ENCODE peak calls at places on chromosomes 11 and 22, in six cellular contexts. One of them, this sample, is unnamed.

GRCh38 chr22:31474743-31475142 is 14.9 kb downstream of the EIF4ENIF1 start:
- DNase-seq in Panc1: no peak
- DNase-seq in GM13977: no peak
- DNase-seq in astrocyte of the spinal cord: peak; percentile 59
- DNase-seq in sigmoid colon: no peak
- DNase-seq in WTC11: no peak
- DNase-seq in this sample: no peak

GRCh38 chr11:134276396-134277175 is 407 bp downstream of the GLB1L3 start:
- DNase-seq in sigmoid colon: no peak
- DNase-seq in Panc1: no peak
- DNase-seq in GM13977: no peak
- DNase-seq in astrocyte of the spinal cord: no peak
- DNase-seq in WTC11: peak; percentile 68
- DNase-seq in this sample: no peak

GRCh38 chr11:87007938-87008337 is 29.8 kb upstream of the TMEM135 start:
- DNase-seq in Panc1: no peak
- DNase-seq in sigmoid colon: no peak
- DNase-seq in GM13977: no peak
- DNase-seq in astrocyte of the spinal cord: peak; percentile 64
- DNase-seq in WTC11: no peak
- DNase-seq in this sample: no peak

GRCh38 chr11:87726511-87726910 is 448.7 kb downstream of the RAB38 start:
- DNase-seq in Panc1: no peak
- DNase-seq in GM13977: no peak
- DNase-seq in WTC11: no peak
- DNase-seq in sigmoid colon: no peak
- DNase-seq in astrocyte of the spinal cord: no peak
- DNase-seq in this sample: no peak

GRCh38 chr11:125379565-125380343 is 116.3 kb downstream of the FEZ1 start:
- DNase-seq in sigmoid colon: no peak
- DNase-seq in GM13977: no peak
- DNase-seq in astrocyte of the spinal cord: no peak
- DNase-seq in WTC11: no peak
- DNase-seq in Panc1: no peak
- DNase-seq in this sample: no peak

GRCh38 chr11:118226781-118227180 is 2.0 kb upstream of the JAML start:
- DNase-seq in Panc1: no peak
- DNase-seq in WTC11: no peak
- DNase-seq in GM13977: no peak
- DNase-seq in sigmoid colon: no peak
- DNase-seq in astrocyte of the spinal cord: no peak
- DNase-seq in this sample: no peak

GRCh38 chr22:25137577-25138525 is 61.8 kb upstream of the CRYBB3 start:
- DNase-seq in GM13977: peak; percentile 32
- DNase-seq in astrocyte of the spinal cord: no peak
- DNase-seq in Panc1: no peak
- DNase-seq in WTC11: no peak
- DNase-seq in sigmoid colon: peak; percentile 56
- DNase-seq in this sample: no peak

GRCh38 chr11:119361056-119361787 is 14.7 kb upstream of the MFRP start:
- DNase-seq in sigmoid colon: peak; percentile 72
- DNase-seq in WTC11: peak; percentile 66
- DNase-seq in Panc1: peak; percentile 88
- DNase-seq in astrocyte of the spinal cord: peak; percentile 37
- DNase-seq in GM13977: peak; percentile 59
- DNase-seq in this sample: no peak

GRCh38 chr22:37231406-37232139 is 12.5 kb downstream of the RAC2 start:
- DNase-seq in Panc1: no peak
- DNase-seq in astrocyte of the spinal cord: no peak
- DNase-seq in WTC11: no peak
- DNase-seq in GM13977: no peak
- DNase-seq in sigmoid colon: no peak
- DNase-seq in this sample: no peak

GRCh38 chr11:19281041-19281440 is 40.3 kb upstream of the E2F8 start:
- DNase-seq in GM13977: no peak
- DNase-seq in sigmoid colon: no peak
- DNase-seq in WTC11: no peak
- DNase-seq in astrocyte of the spinal cord: no peak
- DNase-seq in Panc1: no peak
- DNase-seq in this sample: no peak

GRCh38 chr11:23725752-23726151 is 771.1 kb upstream of the LUZP2 start:
- DNase-seq in sigmoid colon: no peak
- DNase-seq in astrocyte of the spinal cord: peak; percentile 30
- DNase-seq in GM13977: no peak
- DNase-seq in WTC11: no peak
- DNase-seq in Panc1: no peak
- DNase-seq in this sample: no peak

GRCh38 chr11:62337682-62338181 is 484 bp downstream of the ASRGL1 start:
- DNase-seq in WTC11: peak; percentile 47
- DNase-seq in GM13977: no peak
- DNase-seq in Panc1: no peak
- DNase-seq in sigmoid colon: no peak
- DNase-seq in astrocyte of the spinal cord: no peak
- DNase-seq in this sample: peak; percentile 43

GRCh38 chr11:62547691-62548281 is 1.2 kb upstream of the AHNAK start:
- DNase-seq in sigmoid colon: peak; percentile 78
- DNase-seq in astrocyte of the spinal cord: no peak
- DNase-seq in WTC11: no peak
- DNase-seq in Panc1: no peak
- DNase-seq in GM13977: no peak
- DNase-seq in this sample: no peak

GRCh38 chr22:35564975-35565867 is 24.6 kb downstream of the RASD2 start:
- DNase-seq in WTC11: no peak
- DNase-seq in Panc1: no peak
- DNase-seq in sigmoid colon: no peak
- DNase-seq in astrocyte of the spinal cord: peak; percentile 69
- DNase-seq in GM13977: no peak
- DNase-seq in this sample: no peak

GRCh38 chr11:8022876-8023275 is 35.7 kb downstream of the EIF3F start:
- DNase-seq in Panc1: no peak
- DNase-seq in astrocyte of the spinal cord: no peak
- DNase-seq in sigmoid colon: no peak
- DNase-seq in GM13977: no peak
- DNase-seq in WTC11: no peak
- DNase-seq in this sample: no peak

GRCh38 chr11:115699326-115699725 is 195.1 kb upstream of the CADM1 start:
- DNase-seq in WTC11: no peak
- DNase-seq in sigmoid colon: peak; percentile 52
- DNase-seq in astrocyte of the spinal cord: no peak
- DNase-seq in GM13977: no peak
- DNase-seq in Panc1: no peak
- DNase-seq in this sample: no peak

GRCh38 chr11:111490496-111490895 is 21.7 kb downstream of the BTG4 start:
- DNase-seq in sigmoid colon: no peak
- DNase-seq in GM13977: no peak
- DNase-seq in Panc1: no peak
- DNase-seq in WTC11: no peak
- DNase-seq in astrocyte of the spinal cord: no peak
- DNase-seq in this sample: no peak

GRCh38 chr11:95904009-95904650 is 19.8 kb downstream of the MTMR2 start:
- DNase-seq in sigmoid colon: no peak
- DNase-seq in Panc1: no peak
- DNase-seq in GM13977: no peak
- DNase-seq in astrocyte of the spinal cord: no peak
- DNase-seq in WTC11: no peak
- DNase-seq in this sample: no peak

GRCh38 chr11:1228183-1228821 is 5.4 kb downstream of the MUC5B start:
- DNase-seq in WTC11: no peak
- DNase-seq in GM13977: no peak
- DNase-seq in sigmoid colon: peak; percentile 63
- DNase-seq in Panc1: no peak
- DNase-seq in astrocyte of the spinal cord: no peak
- DNase-seq in this sample: no peak

GRCh38 chr22:40855960-40856512 is 403 bp downstream of the ST13 start:
- DNase-seq in GM13977: peak; percentile 7
- DNase-seq in WTC11: peak; percentile 61
- DNase-seq in astrocyte of the spinal cord: peak; percentile 20
- DNase-seq in Panc1: no peak
- DNase-seq in sigmoid colon: peak; percentile 69
- DNase-seq in this sample: no peak

GRCh38 chr22:22371031-22371541 is 126.5 kb downstream of the VPREB1 start:
- DNase-seq in sigmoid colon: no peak
- DNase-seq in GM13977: no peak
- DNase-seq in WTC11: no peak
- DNase-seq in astrocyte of the spinal cord: no peak
- DNase-seq in Panc1: no peak
- DNase-seq in this sample: peak; percentile 73
- TF ChIP-seq CTCF in sigmoid colon: no peak
- TF ChIP-seq CTCF in GM13977: no peak
- TF ChIP-seq CTCF in WTC11: no peak
- TF ChIP-seq CTCF in astrocyte of the spinal cord: no peak
- TF ChIP-seq CTCF in Panc1: no peak
- TF ChIP-seq CTCF in this sample: no peak

GRCh38 chr22:49723478-49724029 is 104.1 kb downstream of the BRD1 start:
- DNase-seq in GM13977: no peak
- DNase-seq in WTC11: no peak
- DNase-seq in Panc1: no peak
- DNase-seq in astrocyte of the spinal cord: no peak
- DNase-seq in sigmoid colon: no peak
- DNase-seq in this sample: no peak

GRCh38 chr22:49725516-49725915 is 102.2 kb downstream of the BRD1 start:
- DNase-seq in WTC11: no peak
- DNase-seq in sigmoid colon: no peak
- DNase-seq in GM13977: no peak
- DNase-seq in Panc1: no peak
- DNase-seq in astrocyte of the spinal cord: no peak
- DNase-seq in this sample: no peak

GRCh38 chr22:49724030-49724892 is 103.4 kb downstream of the BRD1 start:
- DNase-seq in GM13977: no peak
- DNase-seq in WTC11: no peak
- DNase-seq in astrocyte of the spinal cord: no peak
- DNase-seq in Panc1: no peak
- DNase-seq in sigmoid colon: no peak
- DNase-seq in this sample: peak; percentile 23

GRCh38 chr22:49726022-49726681 is 101.5 kb downstream of the BRD1 start:
- DNase-seq in WTC11: no peak
- DNase-seq in astrocyte of the spinal cord: no peak
- DNase-seq in sigmoid colon: no peak
- DNase-seq in GM13977: no peak
- DNase-seq in Panc1: no peak
- DNase-seq in this sample: no peak

DNA sequence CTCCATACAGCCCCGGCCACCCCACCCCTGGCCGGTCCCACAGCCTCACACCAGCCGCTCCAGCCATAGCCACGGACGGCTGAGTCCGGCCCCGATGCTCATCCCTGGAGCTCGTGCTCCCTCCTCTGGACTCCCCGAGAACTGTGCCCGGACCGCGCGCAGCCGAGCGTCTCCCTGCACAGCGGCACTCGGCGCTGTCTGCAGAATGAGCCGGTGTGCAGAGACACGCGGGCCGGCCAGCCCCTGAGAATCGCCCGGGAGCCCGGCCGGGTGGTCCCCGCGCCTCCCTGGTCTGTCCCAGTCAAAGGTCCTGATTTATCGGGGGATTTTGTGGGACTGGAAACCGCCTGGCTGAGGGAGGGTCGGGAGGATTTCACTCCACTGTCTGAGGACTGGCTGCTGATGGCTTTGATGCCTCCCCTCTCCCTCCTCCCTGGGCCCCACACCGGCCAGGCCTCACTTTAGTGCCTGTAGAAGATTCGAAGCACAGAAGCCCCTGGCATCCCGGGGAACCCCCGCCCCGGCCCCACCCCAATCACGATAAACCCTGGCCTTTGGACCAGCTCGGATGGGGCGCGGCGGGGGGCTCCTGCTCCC is 102.7 kb downstream of the BRD1 start:
- DNase-seq in Panc1: no peak
- DNase-seq in GM13977: peak; percentile 92
- DNase-seq in astrocyte of the spinal cord: peak; percentile 3
- DNase-seq in sigmoid colon: no peak
- DNase-seq in WTC11: peak; percentile 85
- DNase-seq in this sample: peak; percentile 79
- TF ChIP-seq CTCF in Panc1: peak; percentile 83
- TF ChIP-seq CTCF in GM13977: peak; percentile 94
- TF ChIP-seq CTCF in astrocyte of the spinal cord: peak; percentile 53
- TF ChIP-seq CTCF in sigmoid colon: no peak
- TF ChIP-seq CTCF in WTC11: peak; percentile 33
- TF ChIP-seq CTCF in this sample: peak; percentile 48

GRCh38 chr11:60761436-60762190 is 4.9 kb downstream of the MS4A15 start:
- DNase-seq in GM13977: no peak
- DNase-seq in Panc1: no peak
- DNase-seq in astrocyte of the spinal cord: no peak
- DNase-seq in WTC11: no peak
- DNase-seq in sigmoid colon: no peak
- DNase-seq in this sample: no peak

GRCh38 chr11:60753309-60753708 is 3.4 kb upstream of the MS4A15 start:
- DNase-seq in GM13977: no peak
- DNase-seq in sigmoid colon: no peak
- DNase-seq in Panc1: no peak
- DNase-seq in astrocyte of the spinal cord: no peak
- DNase-seq in WTC11: no peak
- DNase-seq in this sample: no peak

GRCh38 chr11:60757231-60757800 is 649 bp downstream of the MS4A15 start:
- DNase-seq in astrocyte of the spinal cord: no peak
- DNase-seq in Panc1: no peak
- DNase-seq in GM13977: no peak
- DNase-seq in sigmoid colon: no peak
- DNase-seq in WTC11: no peak
- DNase-seq in this sample: no peak

GRCh38 chr11:60754887-60755286 is 1.8 kb upstream of the MS4A15 start:
- DNase-seq in WTC11: no peak
- DNase-seq in GM13977: no peak
- DNase-seq in astrocyte of the spinal cord: no peak
- DNase-seq in Panc1: no peak
- DNase-seq in sigmoid colon: no peak
- DNase-seq in this sample: no peak

DNA sequence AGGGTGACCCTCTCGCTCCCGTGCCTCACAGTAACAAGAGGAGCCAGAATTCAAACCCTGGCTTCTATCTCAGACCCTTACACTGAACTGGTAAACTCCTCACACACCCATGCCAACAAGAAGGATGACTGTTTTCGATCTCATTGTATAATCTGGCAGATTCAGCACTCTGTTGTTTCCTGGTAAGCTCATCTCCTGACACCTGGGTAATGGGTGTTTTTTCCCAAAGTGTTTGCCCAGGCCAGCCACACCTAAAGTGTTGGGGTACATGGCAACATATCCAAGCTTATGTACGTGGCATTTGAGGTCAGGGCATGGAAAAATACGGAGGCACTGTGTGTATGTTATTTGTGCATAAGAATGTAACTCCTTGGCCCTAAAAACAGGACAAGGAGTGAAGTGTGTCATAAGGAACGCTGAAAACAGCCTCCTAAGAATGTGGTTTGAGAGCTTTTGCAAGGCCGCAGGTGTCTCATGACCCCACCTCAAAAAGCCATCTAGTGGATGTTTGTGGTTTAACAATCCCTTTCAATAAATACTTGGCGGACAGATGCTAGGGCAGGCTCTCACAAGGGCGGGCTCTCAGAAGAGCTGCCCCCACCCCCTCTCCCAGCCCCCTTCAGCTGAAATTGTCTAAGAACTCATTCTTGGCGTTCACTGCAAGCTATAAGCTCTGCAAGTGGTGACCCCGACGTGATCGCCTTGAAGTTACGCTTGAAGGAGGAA is at the start of gene MS4A15:
- DNase-seq in Panc1: no peak
- DNase-seq in astrocyte of the spinal cord: peak; percentile 1
- DNase-seq in sigmoid colon: no peak
- DNase-seq in WTC11: no peak
- DNase-seq in GM13977: peak; percentile 48
- DNase-seq in this sample: no peak
- TF ChIP-seq CTCF in Panc1: peak; percentile 80
- TF ChIP-seq CTCF in astrocyte of the spinal cord: peak; percentile 9
- TF ChIP-seq CTCF in sigmoid colon: no peak
- TF ChIP-seq CTCF in WTC11: peak; percentile 49
- TF ChIP-seq CTCF in GM13977: peak; percentile 46
- TF ChIP-seq CTCF in this sample: peak; percentile 26

GRCh38 chr22:18070556-18071306 is 7.1 kb upstream of the PEX26 start:
- DNase-seq in Panc1: no peak
- DNase-seq in astrocyte of the spinal cord: no peak
- DNase-seq in sigmoid colon: no peak
- DNase-seq in WTC11: no peak
- DNase-seq in GM13977: no peak
- DNase-seq in this sample: no peak
- TF ChIP-seq CTCF in Panc1: peak; percentile 47
- TF ChIP-seq CTCF in astrocyte of the spinal cord: peak; percentile 27
- TF ChIP-seq CTCF in sigmoid colon: no peak
- TF ChIP-seq CTCF in WTC11: peak; percentile 18
- TF ChIP-seq CTCF in GM13977: peak; percentile 42
- TF ChIP-seq CTCF in this sample: no peak

This sample was measured in testis.